ENCODE peak calls at places on chromosomes 16 and 17, in nine cellular contexts. One of them, this sample, is unnamed.
A peak's percentile ranks its signal among the peaks of the same experiment; 100 is the strongest.

GRCh38 chr16:66154801-66155200 is 211.7 kb upstream of the CDH5 start:
- DNase-seq in activated naive CD4-positive, alpha-beta T cell: no peak
- DNase-seq in posterior vena cava: no peak
- DNase-seq in HL-60: no peak
- DNase-seq in central memory CD8-positive, alpha-beta T cell: no peak
- DNase-seq in stimulated activated naive CD4-positive, alpha-beta T cell: no peak
- DNase-seq in GM18507: no peak
- DNase-seq in C1 segment of cervical spinal cord: no peak
- DNase-seq in activated naive CD8-positive, alpha-beta T cell treated with anti-CD3 and anti-CD28 coated beads, Interleukin-2, amount 50 U/mL, for 24 hours: no peak
- DNase-seq in this sample: no peak

GRCh38 chr17:65537845-65538678 is 23.4 kb downstream of the AXIN2 start:
- DNase-seq in activated naive CD4-positive, alpha-beta T cell: peak; percentile 39
- DNase-seq in central memory CD8-positive, alpha-beta T cell: no peak
- DNase-seq in HL-60: no peak
- DNase-seq in GM18507: no peak
- DNase-seq in activated naive CD8-positive, alpha-beta T cell treated with anti-CD3 and anti-CD28 coated beads, Interleukin-2, amount 50 U/mL, for 24 hours: no peak
- DNase-seq in posterior vena cava: peak; percentile 78
- DNase-seq in stimulated activated naive CD4-positive, alpha-beta T cell: peak; percentile 44
- DNase-seq in C1 segment of cervical spinal cord: no peak
- DNase-seq in this sample: no peak

GRCh38 chr17:652310-652709 is 62.3 kb downstream of the VPS53 start:
- DNase-seq in activated naive CD4-positive, alpha-beta T cell: no peak
- DNase-seq in GM18507: no peak
- DNase-seq in HL-60: no peak
- DNase-seq in stimulated activated naive CD4-positive, alpha-beta T cell: no peak
- DNase-seq in activated naive CD8-positive, alpha-beta T cell treated with anti-CD3 and anti-CD28 coated beads, Interleukin-2, amount 50 U/mL, for 24 hours: no peak
- DNase-seq in central memory CD8-positive, alpha-beta T cell: no peak
- DNase-seq in posterior vena cava: peak; percentile 97
- DNase-seq in C1 segment of cervical spinal cord: no peak
- DNase-seq in this sample: no peak

GRCh38 chr17:37110816-37111215 is 162.1 kb downstream of the AATF start:
- DNase-seq in C1 segment of cervical spinal cord: no peak
- DNase-seq in central memory CD8-positive, alpha-beta T cell: no peak
- DNase-seq in HL-60: no peak
- DNase-seq in stimulated activated naive CD4-positive, alpha-beta T cell: no peak
- DNase-seq in activated naive CD4-positive, alpha-beta T cell: no peak
- DNase-seq in activated naive CD8-positive, alpha-beta T cell treated with anti-CD3 and anti-CD28 coated beads, Interleukin-2, amount 50 U/mL, for 24 hours: no peak
- DNase-seq in GM18507: no peak
- DNase-seq in posterior vena cava: no peak
- DNase-seq in this sample: no peak

GRCh38 chr16:84509032-84509950 is 4.8 kb upstream of the MEAK7 start:
- DNase-seq in posterior vena cava: peak; percentile 70
- DNase-seq in stimulated activated naive CD4-positive, alpha-beta T cell: no peak
- DNase-seq in GM18507: no peak
- DNase-seq in activated naive CD8-positive, alpha-beta T cell treated with anti-CD3 and anti-CD28 coated beads, Interleukin-2, amount 50 U/mL, for 24 hours: no peak
- DNase-seq in central memory CD8-positive, alpha-beta T cell: no peak
- DNase-seq in HL-60: no peak
- DNase-seq in C1 segment of cervical spinal cord: no peak
- DNase-seq in activated naive CD4-positive, alpha-beta T cell: no peak
- DNase-seq in this sample: no peak

GRCh38 chr17:4893272-4893671 is 6.1 kb upstream of the C17orf107 start:
- DNase-seq in HL-60: no peak
- DNase-seq in GM18507: no peak
- DNase-seq in posterior vena cava: no peak
- DNase-seq in C1 segment of cervical spinal cord: no peak
- DNase-seq in activated naive CD4-positive, alpha-beta T cell: no peak
- DNase-seq in central memory CD8-positive, alpha-beta T cell: no peak
- DNase-seq in stimulated activated naive CD4-positive, alpha-beta T cell: no peak
- DNase-seq in activated naive CD8-positive, alpha-beta T cell treated with anti-CD3 and anti-CD28 coated beads, Interleukin-2, amount 50 U/mL, for 24 hours: no peak
- DNase-seq in this sample: no peak

GRCh38 chr16:87835882-87836331 is 33.4 kb downstream of the SLC7A5 start:
- DNase-seq in HL-60: no peak
- DNase-seq in activated naive CD4-positive, alpha-beta T cell: no peak
- DNase-seq in activated naive CD8-positive, alpha-beta T cell treated with anti-CD3 and anti-CD28 coated beads, Interleukin-2, amount 50 U/mL, for 24 hours: no peak
- DNase-seq in stimulated activated naive CD4-positive, alpha-beta T cell: no peak
- DNase-seq in GM18507: no peak
- DNase-seq in posterior vena cava: no peak
- DNase-seq in C1 segment of cervical spinal cord: no peak
- DNase-seq in central memory CD8-positive, alpha-beta T cell: no peak
- DNase-seq in this sample: no peak

GRCh38 chr16:88923926-88924833 is 52.8 kb downstream of the CBFA2T3 start:
- DNase-seq in posterior vena cava: no peak
- DNase-seq in GM18507: no peak
- DNase-seq in HL-60: no peak
- DNase-seq in C1 segment of cervical spinal cord: no peak
- DNase-seq in activated naive CD8-positive, alpha-beta T cell treated with anti-CD3 and anti-CD28 coated beads, Interleukin-2, amount 50 U/mL, for 24 hours: no peak
- DNase-seq in stimulated activated naive CD4-positive, alpha-beta T cell: no peak
- DNase-seq in activated naive CD4-positive, alpha-beta T cell: no peak
- DNase-seq in central memory CD8-positive, alpha-beta T cell: no peak
- DNase-seq in this sample: no peak

GRCh38 chr17:66986659-66987058 is 22.2 kb downstream of the CACNG4 start:
- DNase-seq in HL-60: no peak
- DNase-seq in GM18507: no peak
- DNase-seq in activated naive CD4-positive, alpha-beta T cell: no peak
- DNase-seq in activated naive CD8-positive, alpha-beta T cell treated with anti-CD3 and anti-CD28 coated beads, Interleukin-2, amount 50 U/mL, for 24 hours: no peak
- DNase-seq in stimulated activated naive CD4-positive, alpha-beta T cell: no peak
- DNase-seq in posterior vena cava: no peak
- DNase-seq in C1 segment of cervical spinal cord: no peak
- DNase-seq in central memory CD8-positive, alpha-beta T cell: no peak
- DNase-seq in this sample: no peak

GRCh38 chr16:76059186-76059585 is 218.0 kb upstream of the CNTNAP4 start:
- DNase-seq in GM18507: no peak
- DNase-seq in central memory CD8-positive, alpha-beta T cell: no peak
- DNase-seq in C1 segment of cervical spinal cord: no peak
- DNase-seq in HL-60: no peak
- DNase-seq in posterior vena cava: no peak
- DNase-seq in activated naive CD8-positive, alpha-beta T cell treated with anti-CD3 and anti-CD28 coated beads, Interleukin-2, amount 50 U/mL, for 24 hours: no peak
- DNase-seq in stimulated activated naive CD4-positive, alpha-beta T cell: no peak
- DNase-seq in activated naive CD4-positive, alpha-beta T cell: no peak
- DNase-seq in this sample: no peak

GRCh38 chr17:41334899-41335298 is 15.7 kb downstream of the KRT33A start:
- DNase-seq in HL-60: no peak
- DNase-seq in activated naive CD8-positive, alpha-beta T cell treated with anti-CD3 and anti-CD28 coated beads, Interleukin-2, amount 50 U/mL, for 24 hours: peak; percentile 12
- DNase-seq in C1 segment of cervical spinal cord: no peak
- DNase-seq in posterior vena cava: no peak
- DNase-seq in activated naive CD4-positive, alpha-beta T cell: no peak
- DNase-seq in central memory CD8-positive, alpha-beta T cell: no peak
- DNase-seq in stimulated activated naive CD4-positive, alpha-beta T cell: no peak
- DNase-seq in GM18507: no peak
- DNase-seq in this sample: peak; percentile 27

GRCh38 chr16:21646721-21647561 is 5.5 kb downstream of the IGSF6 start:
- DNase-seq in stimulated activated naive CD4-positive, alpha-beta T cell: peak; percentile 49
- DNase-seq in posterior vena cava: no peak
- DNase-seq in central memory CD8-positive, alpha-beta T cell: peak; percentile 47
- DNase-seq in HL-60: no peak
- DNase-seq in activated naive CD4-positive, alpha-beta T cell: peak; percentile 35
- DNase-seq in activated naive CD8-positive, alpha-beta T cell treated with anti-CD3 and anti-CD28 coated beads, Interleukin-2, amount 50 U/mL, for 24 hours: peak; percentile 69
- DNase-seq in C1 segment of cervical spinal cord: no peak
- DNase-seq in GM18507: peak; percentile 62
- DNase-seq in this sample: peak; percentile 66

GRCh38 chr17:66309793-66310192 is 7.4 kb downstream of the PRKCA start:
- DNase-seq in C1 segment of cervical spinal cord: no peak
- DNase-seq in stimulated activated naive CD4-positive, alpha-beta T cell: no peak
- DNase-seq in central memory CD8-positive, alpha-beta T cell: no peak
- DNase-seq in HL-60: no peak
- DNase-seq in activated naive CD4-positive, alpha-beta T cell: no peak
- DNase-seq in posterior vena cava: no peak
- DNase-seq in activated naive CD8-positive, alpha-beta T cell treated with anti-CD3 and anti-CD28 coated beads, Interleukin-2, amount 50 U/mL, for 24 hours: no peak
- DNase-seq in GM18507: no peak
- DNase-seq in this sample: no peak

GRCh38 chr16:52552643-52553042 is 5.7 kb upstream of the TOX3 start:
- DNase-seq in posterior vena cava: no peak
- DNase-seq in GM18507: no peak
- DNase-seq in HL-60: no peak
- DNase-seq in activated naive CD8-positive, alpha-beta T cell treated with anti-CD3 and anti-CD28 coated beads, Interleukin-2, amount 50 U/mL, for 24 hours: no peak
- DNase-seq in C1 segment of cervical spinal cord: no peak
- DNase-seq in activated naive CD4-positive, alpha-beta T cell: no peak
- DNase-seq in stimulated activated naive CD4-positive, alpha-beta T cell: no peak
- DNase-seq in central memory CD8-positive, alpha-beta T cell: no peak
- DNase-seq in this sample: no peak

GRCh38 chr16:75555213-75555706 is 792 bp downstream of the TMEM231 start:
- DNase-seq in HL-60: no peak
- DNase-seq in activated naive CD4-positive, alpha-beta T cell: no peak
- DNase-seq in C1 segment of cervical spinal cord: no peak
- DNase-seq in stimulated activated naive CD4-positive, alpha-beta T cell: no peak
- DNase-seq in GM18507: no peak
- DNase-seq in activated naive CD8-positive, alpha-beta T cell treated with anti-CD3 and anti-CD28 coated beads, Interleukin-2, amount 50 U/mL, for 24 hours: peak; percentile 46
- DNase-seq in central memory CD8-positive, alpha-beta T cell: no peak
- DNase-seq in posterior vena cava: peak; percentile 92
- DNase-seq in this sample: no peak

GRCh38 chr17:73400915-73401545 is 89.2 kb upstream of the CDC42EP4 start:
- DNase-seq in central memory CD8-positive, alpha-beta T cell: no peak
- DNase-seq in C1 segment of cervical spinal cord: no peak
- DNase-seq in activated naive CD8-positive, alpha-beta T cell treated with anti-CD3 and anti-CD28 coated beads, Interleukin-2, amount 50 U/mL, for 24 hours: no peak
- DNase-seq in posterior vena cava: no peak
- DNase-seq in GM18507: no peak
- DNase-seq in stimulated activated naive CD4-positive, alpha-beta T cell: no peak
- DNase-seq in activated naive CD4-positive, alpha-beta T cell: no peak
- DNase-seq in HL-60: no peak
- DNase-seq in this sample: no peak

GRCh38 chr16:10920726-10921427 is 21.4 kb downstream of the DEXI start:
- DNase-seq in HL-60: no peak
- DNase-seq in C1 segment of cervical spinal cord: no peak
- DNase-seq in activated naive CD8-positive, alpha-beta T cell treated with anti-CD3 and anti-CD28 coated beads, Interleukin-2, amount 50 U/mL, for 24 hours: no peak
- DNase-seq in central memory CD8-positive, alpha-beta T cell: no peak
- DNase-seq in GM18507: no peak
- DNase-seq in stimulated activated naive CD4-positive, alpha-beta T cell: no peak
- DNase-seq in posterior vena cava: no peak
- DNase-seq in activated naive CD4-positive, alpha-beta T cell: no peak
- DNase-seq in this sample: no peak

GRCh38 chr16:27341549-27341948 is 27.8 kb downstream of the IL4R start:
- DNase-seq in activated naive CD4-positive, alpha-beta T cell: no peak
- DNase-seq in HL-60: peak; percentile 28
- DNase-seq in C1 segment of cervical spinal cord: no peak
- DNase-seq in posterior vena cava: no peak
- DNase-seq in stimulated activated naive CD4-positive, alpha-beta T cell: no peak
- DNase-seq in central memory CD8-positive, alpha-beta T cell: no peak
- DNase-seq in activated naive CD8-positive, alpha-beta T cell treated with anti-CD3 and anti-CD28 coated beads, Interleukin-2, amount 50 U/mL, for 24 hours: no peak
- DNase-seq in GM18507: no peak
- DNase-seq in this sample: no peak

GRCh38 chr17:34797724-34798123 is 163.5 kb downstream of the CCT6B start:
- DNase-seq in activated naive CD8-positive, alpha-beta T cell treated with anti-CD3 and anti-CD28 coated beads, Interleukin-2, amount 50 U/mL, for 24 hours: peak; percentile 37
- DNase-seq in posterior vena cava: no peak
- DNase-seq in HL-60: peak; percentile 5
- DNase-seq in activated naive CD4-positive, alpha-beta T cell: no peak
- DNase-seq in C1 segment of cervical spinal cord: no peak
- DNase-seq in stimulated activated naive CD4-positive, alpha-beta T cell: no peak
- DNase-seq in GM18507: no peak
- DNase-seq in central memory CD8-positive, alpha-beta T cell: no peak
- DNase-seq in this sample: no peak

GRCh38 chr16:30066882-30067583 is 1.5 kb downstream of the ALDOA start:
- DNase-seq in GM18507: no peak
- DNase-seq in central memory CD8-positive, alpha-beta T cell: no peak
- DNase-seq in C1 segment of cervical spinal cord: no peak
- DNase-seq in HL-60: peak; percentile 71
- DNase-seq in stimulated activated naive CD4-positive, alpha-beta T cell: no peak
- DNase-seq in posterior vena cava: peak; percentile 83
- DNase-seq in activated naive CD8-positive, alpha-beta T cell treated with anti-CD3 and anti-CD28 coated beads, Interleukin-2, amount 50 U/mL, for 24 hours: no peak
- DNase-seq in activated naive CD4-positive, alpha-beta T cell: no peak
- DNase-seq in this sample: no peak

GRCh38 chr17:27460196-27460725 is 4.0 kb downstream of the KSR1 start:
- DNase-seq in posterior vena cava: peak; percentile 64
- DNase-seq in activated naive CD4-positive, alpha-beta T cell: no peak
- DNase-seq in central memory CD8-positive, alpha-beta T cell: no peak
- DNase-seq in activated naive CD8-positive, alpha-beta T cell treated with anti-CD3 and anti-CD28 coated beads, Interleukin-2, amount 50 U/mL, for 24 hours: no peak
- DNase-seq in stimulated activated naive CD4-positive, alpha-beta T cell: no peak
- DNase-seq in HL-60: no peak
- DNase-seq in GM18507: no peak
- DNase-seq in C1 segment of cervical spinal cord: no peak
- DNase-seq in this sample: no peak

GRCh38 chr17:7631398-7632380 is 1.8 kb downstream of the SHBG start:
- DNase-seq in activated naive CD8-positive, alpha-beta T cell treated with anti-CD3 and anti-CD28 coated beads, Interleukin-2, amount 50 U/mL, for 24 hours: no peak
- DNase-seq in HL-60: no peak
- DNase-seq in stimulated activated naive CD4-positive, alpha-beta T cell: no peak
- DNase-seq in C1 segment of cervical spinal cord: no peak
- DNase-seq in posterior vena cava: no peak
- DNase-seq in activated naive CD4-positive, alpha-beta T cell: no peak
- DNase-seq in GM18507: no peak
- DNase-seq in central memory CD8-positive, alpha-beta T cell: no peak
- DNase-seq in this sample: no peak

GRCh38 chr17:69144621-69145255 is 3.0 kb upstream of the ABCA6 start:
- DNase-seq in activated naive CD8-positive, alpha-beta T cell treated with anti-CD3 and anti-CD28 coated beads, Interleukin-2, amount 50 U/mL, for 24 hours: no peak
- DNase-seq in GM18507: no peak
- DNase-seq in central memory CD8-positive, alpha-beta T cell: no peak
- DNase-seq in posterior vena cava: no peak
- DNase-seq in activated naive CD4-positive, alpha-beta T cell: no peak
- DNase-seq in HL-60: no peak
- DNase-seq in C1 segment of cervical spinal cord: no peak
- DNase-seq in stimulated activated naive CD4-positive, alpha-beta T cell: no peak
- DNase-seq in this sample: no peak

GRCh38 chr17:47999612-48000011 is 28.7 kb downstream of the CDK5RAP3 start:
- DNase-seq in C1 segment of cervical spinal cord: no peak
- DNase-seq in HL-60: peak; percentile 27
- DNase-seq in stimulated activated naive CD4-positive, alpha-beta T cell: no peak
- DNase-seq in activated naive CD4-positive, alpha-beta T cell: no peak
- DNase-seq in posterior vena cava: no peak
- DNase-seq in GM18507: no peak
- DNase-seq in activated naive CD8-positive, alpha-beta T cell treated with anti-CD3 and anti-CD28 coated beads, Interleukin-2, amount 50 U/mL, for 24 hours: no peak
- DNase-seq in central memory CD8-positive, alpha-beta T cell: no peak
- DNase-seq in this sample: no peak

GRCh38 chr16:50244504-50245416 is 21.6 kb upstream of the ADCY7 start:
- DNase-seq in activated naive CD8-positive, alpha-beta T cell treated with anti-CD3 and anti-CD28 coated beads, Interleukin-2, amount 50 U/mL, for 24 hours: no peak
- DNase-seq in central memory CD8-positive, alpha-beta T cell: no peak
- DNase-seq in posterior vena cava: no peak
- DNase-seq in HL-60: no peak
- DNase-seq in GM18507: no peak
- DNase-seq in stimulated activated naive CD4-positive, alpha-beta T cell: no peak
- DNase-seq in C1 segment of cervical spinal cord: no peak
- DNase-seq in activated naive CD4-positive, alpha-beta T cell: no peak
- DNase-seq in this sample: no peak

GRCh38 chr16:81627024-81627423 is 152.1 kb upstream of the PLCG2 start:
- DNase-seq in C1 segment of cervical spinal cord: no peak
- DNase-seq in activated naive CD4-positive, alpha-beta T cell: no peak
- DNase-seq in HL-60: no peak
- DNase-seq in GM18507: no peak
- DNase-seq in activated naive CD8-positive, alpha-beta T cell treated with anti-CD3 and anti-CD28 coated beads, Interleukin-2, amount 50 U/mL, for 24 hours: no peak
- DNase-seq in stimulated activated naive CD4-positive, alpha-beta T cell: no peak
- DNase-seq in posterior vena cava: no peak
- DNase-seq in central memory CD8-positive, alpha-beta T cell: no peak
- DNase-seq in this sample: no peak

GRCh38 chr17:80981929-80982425 is 9.7 kb upstream of the CHMP6 start:
- DNase-seq in HL-60: no peak
- DNase-seq in posterior vena cava: no peak
- DNase-seq in activated naive CD8-positive, alpha-beta T cell treated with anti-CD3 and anti-CD28 coated beads, Interleukin-2, amount 50 U/mL, for 24 hours: no peak
- DNase-seq in C1 segment of cervical spinal cord: no peak
- DNase-seq in activated naive CD4-positive, alpha-beta T cell: no peak
- DNase-seq in central memory CD8-positive, alpha-beta T cell: no peak
- DNase-seq in GM18507: no peak
- DNase-seq in stimulated activated naive CD4-positive, alpha-beta T cell: no peak
- DNase-seq in this sample: no peak

GRCh38 chr17:56672195-56672594 is 78.7 kb downstream of the NOG start:
- DNase-seq in GM18507: no peak
- DNase-seq in posterior vena cava: no peak
- DNase-seq in stimulated activated naive CD4-positive, alpha-beta T cell: no peak
- DNase-seq in central memory CD8-positive, alpha-beta T cell: no peak
- DNase-seq in HL-60: no peak
- DNase-seq in activated naive CD4-positive, alpha-beta T cell: no peak
- DNase-seq in activated naive CD8-positive, alpha-beta T cell treated with anti-CD3 and anti-CD28 coated beads, Interleukin-2, amount 50 U/mL, for 24 hours: no peak
- DNase-seq in C1 segment of cervical spinal cord: no peak
- DNase-seq in this sample: no peak

GRCh38 chr17:81898029-81898866 is 3.8 kb upstream of the NPB start:
- DNase-seq in activated naive CD8-positive, alpha-beta T cell treated with anti-CD3 and anti-CD28 coated beads, Interleukin-2, amount 50 U/mL, for 24 hours: no peak
- DNase-seq in activated naive CD4-positive, alpha-beta T cell: no peak
- DNase-seq in HL-60: no peak
- DNase-seq in central memory CD8-positive, alpha-beta T cell: no peak
- DNase-seq in posterior vena cava: no peak
- DNase-seq in GM18507: no peak
- DNase-seq in C1 segment of cervical spinal cord: no peak
- DNase-seq in stimulated activated naive CD4-positive, alpha-beta T cell: no peak
- DNase-seq in this sample: no peak

GRCh38 chr16:10959161-10959560 is 14.8 kb downstream of the CLEC16A start:
- DNase-seq in C1 segment of cervical spinal cord: no peak
- DNase-seq in activated naive CD8-positive, alpha-beta T cell treated with anti-CD3 and anti-CD28 coated beads, Interleukin-2, amount 50 U/mL, for 24 hours: no peak
- DNase-seq in posterior vena cava: no peak
- DNase-seq in GM18507: no peak
- DNase-seq in activated naive CD4-positive, alpha-beta T cell: no peak
- DNase-seq in central memory CD8-positive, alpha-beta T cell: no peak
- DNase-seq in stimulated activated naive CD4-positive, alpha-beta T cell: no peak
- DNase-seq in HL-60: no peak
- DNase-seq in this sample: no peak

GRCh38 chr17:75625813-75626486 is 7.3 kb upstream of the SMIM5 start:
- DNase-seq in activated naive CD8-positive, alpha-beta T cell treated with anti-CD3 and anti-CD28 coated beads, Interleukin-2, amount 50 U/mL, for 24 hours: peak; percentile 23
- DNase-seq in posterior vena cava: no peak
- DNase-seq in central memory CD8-positive, alpha-beta T cell: no peak
- DNase-seq in HL-60: peak; percentile 16
- DNase-seq in stimulated activated naive CD4-positive, alpha-beta T cell: no peak
- DNase-seq in activated naive CD4-positive, alpha-beta T cell: no peak
- DNase-seq in GM18507: peak; percentile 32
- DNase-seq in C1 segment of cervical spinal cord: no peak
- DNase-seq in this sample: no peak

This sample was measured in effector memory CD8-positive, alpha-beta T cell.